ENCODE peak calls at places on chromosome 11, in ten cellular contexts. K is substantia nigra; D is heart right ventricle; O is NCI-H1092 treated with DMSO at 0.1 percent for 48 hours; F is activated CD8-positive, alpha-beta memory T cell treated with anti-CD3 and anti-CD28 coated beads, Interleukin-2, amount 50 U/mL, for 48 hours; S is AG04449; I is neural progenitor cell; T is cerebellum; Z is NCI-H748 treated with DMSO at 0.1 percent for 48 hours; E is iris pigment epithelial cell. R is an unnamed sample.
A peak's percentile ranks its signal among the peaks of the same experiment; 100 is the strongest.

GRCh38 chr11:57313788-57314135 is 11.0 kb downstream of the TNKS1BP1 start:
- DNase-seq in K (no peak), D (no peak), O (no peak), F (no peak), S (no peak), I (no peak), T (no peak), Z (no peak), E (no peak), R (no peak)

GRCh38 chr11:64661146-64661545 is 61.9 kb downstream of the NRXN2 start:
- DNase-seq in K (no peak), D (no peak), O (no peak), F (no peak), S (peak; percentile 54), I (no peak), T (no peak), Z (no peak), E (peak; percentile 9), R (no peak)

GRCh38 chr11:57804466-57804865 is 42.9 kb downstream of the CTNND1 start:
- DNase-seq in K (no peak), D (no peak), O (no peak), F (no peak), S (no peak), I (no peak), T (no peak), Z (no peak), E (no peak), R (no peak)

GRCh38 chr11:12460441-12460840 is 83.1 kb downstream of the PARVA start:
- DNase-seq in K (no peak), D (no peak), O (no peak), F (no peak), S (no peak), I (peak; percentile 12), T (no peak), Z (no peak), E (peak; percentile 45), R (no peak)

GRCh38 chr11:46015941-46016340 is 93.5 kb downstream of the LARGE2 start:
- DNase-seq in K (no peak), D (no peak), O (no peak), F (no peak), S (no peak), I (no peak), T (no peak), Z (no peak), E (peak; percentile 33), R (no peak)

GRCh38 chr11:46889689-46890475 is 28.5 kb downstream of the LRP4 start:
- DNase-seq in K (peak; percentile 46), D (no peak), O (peak; percentile 86), F (peak; percentile 86), S (peak; percentile 7), I (peak; percentile 82), T (peak; percentile 85), Z (peak; percentile 74), E (peak; percentile 65), R (no peak)

GRCh38 chr11:2298131-2298794 is 3.5 kb downstream of the C11orf21 start:
- DNase-seq in K (no peak), D (no peak), O (no peak), F (peak; percentile 49), S (no peak), I (no peak), T (no peak), Z (no peak), E (no peak), R (no peak)

GRCh38 chr11:5380740-5381342 is 2.8 kb upstream of the OR51M1 start:
- DNase-seq in K (peak; percentile 11), D (no peak), O (peak; percentile 2), F (peak; percentile 51), S (no peak), I (peak; percentile 83), T (peak; percentile 12), Z (peak; percentile 59), E (peak; percentile 71), R (no peak)

GRCh38 chr11:1117970-1118369 is 39.8 kb upstream of the MUC5AC start:
- DNase-seq in K (no peak), D (no peak), O (no peak), F (no peak), S (no peak), I (no peak), T (no peak), Z (no peak), E (no peak), R (no peak)

GRCh38 chr11:66625041-66625751 is 8.8 kb downstream of the RBM14 start:
- DNase-seq in K (no peak), D (no peak), O (no peak), F (no peak), S (no peak), I (no peak), T (peak; percentile 63), Z (no peak), E (no peak), R (no peak)

GRCh38 chr11:68263444-68264035 is 8.2 kb downstream of the C11orf24 start:
- DNase-seq in K (no peak), D (no peak), O (no peak), F (no peak), S (no peak), I (no peak), T (peak; percentile 48), Z (no peak), E (no peak), R (no peak)

GRCh38 chr11:8709002-8709672 is 26.5 kb downstream of the RPL27A start:
- DNase-seq in K (no peak), D (peak; percentile 91), O (peak; percentile 10), F (no peak), S (peak; percentile 94), I (no peak), T (peak; percentile 44), Z (no peak), E (no peak), R (no peak)

GRCh38 chr11:100647861-100648260 is 39.2 kb upstream of the ARHGAP42 start:
- DNase-seq in K (no peak), D (no peak), O (no peak), F (no peak), S (no peak), I (no peak), T (no peak), Z (no peak), E (no peak), R (no peak)

GRCh38 chr11:6544921-6545850 is 48.1 kb downstream of the DNHD1 start:
- DNase-seq in K (no peak), D (no peak), O (no peak), F (no peak), S (no peak), I (no peak), T (no peak), Z (no peak), E (peak; percentile 45), R (no peak)

GRCh38 chr11:73625690-73626318 is 20.6 kb upstream of the PLEKHB1 start:
- DNase-seq in K (peak; percentile 63), D (peak; percentile 50), O (peak; percentile 79), F (peak; percentile 76), S (no peak), I (peak; percentile 81), T (peak; percentile 92), Z (peak; percentile 56), E (peak; percentile 64), R (peak; percentile 18)

GRCh38 chr11:10654211-10655150 is 39.1 kb downstream of the IRAG1 start:
- DNase-seq in K (no peak), D (no peak), O (peak; percentile 57), F (no peak), S (no peak), I (peak; percentile 61), T (peak; percentile 20), Z (peak; percentile 47), E (peak; percentile 75), R (no peak)

GRCh38 chr11:13440100-13440855 is 22.7 kb downstream of the BTBD10 start:
- DNase-seq in K (no peak), D (no peak), O (no peak), F (no peak), S (peak; percentile 84), I (no peak), T (peak; percentile 86), Z (no peak), E (peak; percentile 96), R (peak; percentile 58)

GRCh38 chr11:37748641-37749040 is 1150.6 kb upstream of the RAG2 start:
- DNase-seq in K (no peak), D (no peak), O (no peak), F (no peak), S (no peak), I (no peak), T (no peak), Z (no peak), E (no peak), R (no peak)

GRCh38 chr11:129314381-129314780 is 61.3 kb upstream of the BARX2 start:
- DNase-seq in K (no peak), D (no peak), O (no peak), F (no peak), S (no peak), I (no peak), T (no peak), Z (no peak), E (no peak), R (no peak)

GRCh38 chr11:92594251-92594650 is 369.6 kb downstream of the FAT3 start:
- DNase-seq in K (no peak), D (no peak), O (no peak), F (no peak), S (no peak), I (no peak), T (no peak), Z (no peak), E (no peak), R (no peak)

GRCh38 chr11:128207861-128208321 is 379.5 kb downstream of the ETS1 start:
- DNase-seq in K (no peak), D (no peak), O (no peak), F (no peak), S (peak; percentile 82), I (no peak), T (no peak), Z (no peak), E (peak; percentile 90), R (peak; percentile 92)

GRCh38 chr11:10303558-10304363 is 1.1 kb upstream of the ADM start:
- DNase-seq in K (no peak), D (peak; percentile 32), O (peak; percentile 54), F (peak; percentile 64), S (no peak), I (peak; percentile 41), T (no peak), Z (peak; percentile 42), E (peak; percentile 68), R (no peak)